ENCODE peak calls at places on chromosome 7, in ten cellular contexts. W is left lung; T is endodermal cell; D is gastrocnemius medialis; Y is endothelial cell of umbilical vein; K is lung; N is A549; I is CD8-positive, alpha-beta memory T cell; B is IMR-90; E is effector memory CD4-positive, alpha-beta T cell. S is an unnamed sample.

GRCh38 chr7:39880556-39880955 is 69.5 kb upstream of the CDK13 start:
- DNase-seq in W (no peak), T (no peak), D (no peak), Y (no peak), K (no peak), N (no peak), I (no peak), B (peak; percentile 31), E (no peak), S (no peak)

GRCh38 chr7:5679741-5680473 is 101.6 kb downstream of the RNF216 start:
- DNase-seq in W (peak; percentile 77), T (no peak), D (peak; percentile 38), Y (no peak), K (no peak), N (no peak), I (no peak), B (no peak), E (no peak), S (no peak)

GRCh38 chr7:32357535-32358277 is 132.5 kb downstream of the LSM5 start:
- DNase-seq in W (no peak), T (no peak), D (no peak), Y (no peak), K (no peak), N (peak; percentile 22), I (no peak), B (no peak), E (no peak), S (no peak)

GRCh38 chr7:1639071-1639470 is 31.0 kb upstream of the ELFN1 start:
- DNase-seq in W (no peak), T (no peak), D (no peak), Y (no peak), K (no peak), N (no peak), I (no peak), B (no peak), E (no peak), S (no peak)

GRCh38 chr7:24052572-24053223 is 231.3 kb upstream of the NPY start:
- DNase-seq in W (no peak), T (no peak), D (no peak), Y (no peak), K (no peak), N (no peak), I (no peak), B (peak; percentile 20), E (no peak), S (peak; percentile 0)

GRCh38 chr7:108246227-108246837 is 116.2 kb upstream of the LAMB4 start:
- DNase-seq in W (no peak), T (peak; percentile 54), D (no peak), Y (peak; percentile 91), K (peak; percentile 36), N (peak; percentile 98), I (no peak), B (peak; percentile 96), E (no peak), S (peak; percentile 95)

GRCh38 chr7:25860882-25861228 is 291.1 kb upstream of the NFE2L3 start:
- DNase-seq in W (no peak), T (no peak), D (no peak), Y (no peak), K (no peak), N (no peak), I (no peak), B (no peak), E (no peak), S (no peak)

GRCh38 chr7:132433286-132433685 is 143.0 kb downstream of the PLXNA4 start:
- DNase-seq in W (no peak), T (no peak), D (no peak), Y (no peak), K (no peak), N (no peak), I (no peak), B (no peak), E (no peak), S (no peak)

GRCh38 chr7:115410427-115410805 is 488.5 kb downstream of the MDFIC start:
- DNase-seq in W (no peak), T (no peak), D (no peak), Y (peak; percentile 10), K (no peak), N (no peak), I (no peak), B (no peak), E (no peak), S (no peak)

GRCh38 chr7:143018931-143019330 is 8.0 kb downstream of the OR9A2 start:
- DNase-seq in W (no peak), T (no peak), D (no peak), Y (peak; percentile 73), K (no peak), N (no peak), I (no peak), B (no peak), E (no peak), S (no peak)

GRCh38 chr7:67821116-67821515 is 824.5 kb downstream of the TYW1 start:
- DNase-seq in W (no peak), T (no peak), D (no peak), Y (no peak), K (no peak), N (no peak), I (no peak), B (no peak), E (no peak), S (no peak)

GRCh38 chr7:26612742-26613141 is 251.6 kb downstream of the SKAP2 start:
- DNase-seq in W (no peak), T (no peak), D (no peak), Y (no peak), K (no peak), N (no peak), I (no peak), B (no peak), E (no peak), S (no peak)

GRCh38 chr7:84368122-84368521 is 173.5 kb upstream of the SEMA3A start:
- DNase-seq in W (no peak), T (no peak), D (no peak), Y (no peak), K (no peak), N (no peak), I (no peak), B (no peak), E (no peak), S (no peak)
- H3K27ac ChIP-seq in W (no peak overlapping the region), T (no peak overlapping the region), D (no peak overlapping the region), Y (no peak overlapping the region), K (no peak overlapping the region), N (no peak overlapping the region), I (no peak overlapping the region), B (no peak overlapping the region), E (no peak overlapping the region), S (no peak overlapping the region)

DNA sequence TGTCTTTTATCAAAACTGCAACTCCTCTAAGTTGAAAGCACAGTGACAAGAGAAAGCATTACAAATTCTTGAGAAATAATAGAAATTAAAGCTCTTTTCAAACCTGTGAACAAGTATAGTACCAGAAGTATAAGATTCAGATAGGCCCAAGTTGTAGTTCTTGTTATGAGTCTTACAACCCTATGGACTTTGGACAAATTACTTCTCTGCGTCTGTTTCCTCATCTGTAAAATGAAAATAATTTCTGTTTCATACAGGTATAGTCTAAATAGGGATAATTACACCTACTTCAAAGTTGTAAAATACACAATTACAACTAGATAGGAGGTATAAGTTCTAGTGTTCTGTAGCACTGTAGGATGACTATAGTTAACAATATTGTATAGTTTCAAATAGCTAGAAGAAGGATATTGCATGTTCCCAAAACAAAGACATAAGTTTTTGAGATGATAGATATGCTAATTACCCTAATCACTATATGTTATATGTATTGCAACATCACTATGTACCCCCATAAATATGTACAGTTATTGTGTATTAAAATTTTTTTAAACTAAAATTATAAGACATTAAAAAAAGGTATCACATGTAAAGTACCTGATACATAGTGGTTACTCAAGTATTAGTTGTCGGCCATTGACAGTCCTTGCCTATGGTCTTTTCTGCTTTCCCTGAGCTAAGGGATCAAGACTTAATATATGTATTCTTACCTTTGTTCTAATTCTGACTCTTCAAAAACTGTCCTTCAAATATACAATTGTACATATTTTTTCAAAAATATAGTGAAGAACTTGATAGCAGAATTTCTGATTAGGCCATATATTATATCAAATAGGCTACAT is 1.8 kb upstream of the WASL start:
- DNase-seq in W (no peak), T (no peak), D (no peak), Y (no peak), K (no peak), N (no peak), I (no peak), B (no peak), E (no peak), S (no peak)
- H3K27ac ChIP-seq in W (no peak overlapping the region), T (no peak overlapping the region), D (peak overlapping the region; percentile 96), Y (no peak overlapping the region), K (no peak overlapping the region), N (no peak overlapping the region), I (peak overlapping the region; percentile 87), B (no peak overlapping the region), E (no peak overlapping the region), S (no peak overlapping the region)

DNA sequence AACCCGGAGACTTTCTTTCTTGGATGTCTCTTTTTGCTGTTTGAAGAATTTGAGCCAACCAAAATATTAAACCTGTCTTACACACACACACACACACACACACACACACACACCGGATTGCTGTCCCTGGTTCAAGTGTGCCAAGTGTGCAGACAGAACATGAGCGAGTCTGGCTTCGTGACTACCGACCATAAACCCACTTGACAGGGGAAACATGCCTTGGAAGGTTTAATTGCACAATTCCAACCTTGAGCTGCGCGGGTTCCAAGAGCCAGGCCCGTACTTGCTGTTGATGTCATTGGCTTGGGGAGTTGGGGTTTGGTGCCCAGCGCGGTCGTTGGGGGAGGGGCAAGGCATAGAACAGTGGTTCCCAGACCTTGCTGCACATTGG is 1.7 kb downstream of the EGFR start:
- DNase-seq in W (peak; percentile 60), T (no peak), D (peak; percentile 41), Y (no peak), K (peak; percentile 71), N (peak; percentile 57), I (no peak), B (peak; percentile 60), E (no peak), S (peak; percentile 12)
- H3K27ac ChIP-seq in W (peak overlapping the region; percentile 90), T (no peak overlapping the region), D (peak overlapping the region; percentile 90), Y (no peak overlapping the region), K (peak overlapping the region; percentile 96), N (peak overlapping the region; percentile 98), I (no peak overlapping the region), B (peak overlapping the region; percentile 97), E (no peak overlapping the region), S (peak overlapping the region; percentile 88)

GRCh38 chr7:131145770-131146169 is 181.9 kb upstream of the MKLN1 start:
- DNase-seq in W (no peak), T (no peak), D (no peak), Y (no peak), K (no peak), N (peak; percentile 41), I (no peak), B (no peak), E (no peak), S (no peak)

GRCh38 chr7:131148258-131148657 is 179.4 kb upstream of the MKLN1 start:
- DNase-seq in W (no peak), T (no peak), D (no peak), Y (no peak), K (no peak), N (no peak), I (no peak), B (no peak), E (no peak), S (no peak)

GRCh38 chr7:131148708-131149428 is 178.8 kb upstream of the MKLN1 start:
- DNase-seq in W (no peak), T (no peak), D (no peak), Y (no peak), K (no peak), N (no peak), I (no peak), B (no peak), E (no peak), S (no peak)

GRCh38 chr7:131149429-131149774 is 178.3 kb upstream of the MKLN1 start:
- DNase-seq in W (no peak), T (no peak), D (no peak), Y (no peak), K (no peak), N (no peak), I (no peak), B (no peak), E (no peak), S (no peak)

GRCh38 chr7:131147604-131148003 is 180.1 kb upstream of the MKLN1 start:
- DNase-seq in W (no peak), T (no peak), D (no peak), Y (no peak), K (no peak), N (no peak), I (no peak), B (no peak), E (no peak), S (no peak)
- H3K27ac ChIP-seq in W (no peak overlapping the region), T (no peak overlapping the region), D (peak overlapping the region; percentile 88), Y (no peak overlapping the region), K (no peak overlapping the region), N (peak overlapping the region; percentile 7), I (no peak overlapping the region), B (no peak overlapping the region), E (no peak overlapping the region), S (no peak overlapping the region)